ENCODE peak calls at places on chromosomes 11 and 22, in six cellular contexts. F is HL-60, Z is K562, P is HCT116, L is spleen, G is H1. U is an unnamed sample.

GRCh38 chr11:77113382-77114088 is 10.9 kb downstream of the OMP start:
- DNase-seq in F (peak), Z (peak), P (no peak), L (no peak), G (no peak), U (no peak)

GRCh38 chr11:112610494-112610893 is 349.8 kb upstream of the PLET1 start:
- DNase-seq in F (no peak), Z (no peak), P (no peak), L (no peak), G (no peak), U (no peak)

GRCh38 chr11:113376156-113376555 is 11.4 kb upstream of the ANKK1 start:
- DNase-seq in F (no peak), Z (no peak), P (no peak), L (no peak), G (no peak), U (no peak)

GRCh38 chr22:20781272-20781990 is 7.5 kb downstream of the SERPIND1 start:
- DNase-seq in F (peak), Z (peak), P (no peak), L (no peak), G (no peak), U (no peak)

GRCh38 chr11:92272651-92273050 is 48.0 kb downstream of the FAT3 start:
- DNase-seq in F (no peak), Z (no peak), P (no peak), L (no peak), G (no peak), U (no peak)

GRCh38 chr11:35035894-35036408 is 103.0 kb upstream of the CD44 start:
- DNase-seq in F (peak), Z (peak), P (no peak), L (no peak), G (no peak), U (no peak)

GRCh38 chr11:79198898-79199250 is 242.0 kb downstream of the TENM4 start:
- DNase-seq in F (no peak), Z (no peak), P (no peak), L (no peak), G (no peak), U (no peak)

GRCh38 chr11:4979021-4979420 is 15.6 kb upstream of the OR51L1 start:
- DNase-seq in F (no peak), Z (no peak), P (no peak), L (no peak), G (no peak), U (no peak)

GRCh38 chr11:877565-877964 is 33.0 kb downstream of the CHID1 start:
- DNase-seq in F (peak), Z (peak), P (peak), L (no peak), G (no peak), U (no peak)

GRCh38 chr22:47854680-47855079 is 1092.2 kb downstream of the TBC1D22A start:
- DNase-seq in F (no peak), Z (no peak), P (no peak), L (no peak), G (no peak), U (no peak)

GRCh38 chr11:134181707-134182106 is 42.1 kb downstream of the NCAPD3 start:
- DNase-seq in F (no peak), Z (no peak), P (no peak), L (no peak), G (no peak), U (no peak)
- TF ChIP-seq POLR2AphosphoS5 in F (no peak), Z (no peak), P (no peak), L (no peak), G (no peak), U (no peak)

GRCh38 chr11:115198301-115198700 is 305.9 kb downstream of the CADM1 start:
- DNase-seq in F (no peak), Z (no peak), P (no peak), L (no peak), G (no peak), U (no peak)
- H3K4me3 ChIP-seq in F (no peak), Z (no peak), P (no peak), L (no peak), G (no peak), U (no peak)

DNA sequence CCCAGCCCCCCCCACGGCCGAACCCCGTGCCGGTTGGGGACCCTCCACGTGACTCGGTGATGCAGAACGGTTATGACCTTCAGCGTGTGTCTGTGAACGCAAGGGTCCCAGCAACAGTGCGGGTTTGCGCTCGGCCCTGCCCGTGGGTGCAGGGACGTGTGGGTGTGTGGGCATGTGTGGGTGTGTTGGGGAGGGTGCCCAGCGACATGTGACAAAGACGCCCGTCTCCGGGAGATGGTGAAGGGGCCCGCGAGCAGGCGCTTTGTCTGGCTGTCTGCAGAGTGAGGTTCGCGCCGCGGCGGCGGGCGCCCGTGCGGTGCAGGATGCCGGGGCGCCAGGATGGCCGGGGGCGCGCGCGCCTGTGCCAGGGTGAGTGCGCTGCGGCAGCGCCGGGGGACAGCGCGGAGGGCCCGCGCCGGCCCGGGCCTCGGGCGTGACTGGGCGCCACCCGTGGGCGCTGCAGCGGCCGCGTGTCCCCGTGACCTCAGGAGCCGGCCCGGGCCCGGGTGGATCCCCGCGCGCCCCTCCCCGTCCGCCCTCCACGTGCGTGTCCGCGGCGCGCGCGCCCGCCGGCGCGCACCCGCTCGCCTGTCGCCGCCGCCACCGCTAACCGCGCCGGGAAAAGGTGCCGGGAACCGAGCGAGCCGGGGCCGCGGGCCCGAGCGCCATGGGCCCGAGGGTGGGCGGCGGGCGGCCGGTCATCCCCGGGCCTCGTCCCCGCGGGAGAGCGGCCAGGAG is at the start of gene LRFN4:
- DNase-seq in F (no peak), Z (peak), P (no peak), L (peak), G (no peak), U (no peak)
- TF ChIP-seq POLR2AphosphoS5 in F (no peak), Z (no peak), P (no peak), L (no peak), G (peak), U (no peak)

GRCh38 chr22:46061124-46061410 is 84.1 kb upstream of the WNT7B start:
- DNase-seq in F (no peak), Z (no peak), P (no peak), L (no peak), G (no peak), U (peak)

GRCh38 chr22:46062971-46063631 is 86.1 kb upstream of the WNT7B start:
- DNase-seq in F (no peak), Z (no peak), P (no peak), L (peak), G (no peak), U (peak)

GRCh38 chr22:46062232-46062615 is 85.3 kb upstream of the WNT7B start:
- DNase-seq in F (no peak), Z (no peak), P (no peak), L (no peak), G (no peak), U (no peak)

GRCh38 chr22:46060292-46061123 is 83.5 kb upstream of the WNT7B start:
- DNase-seq in F (no peak), Z (no peak), P (no peak), L (no peak), G (no peak), U (no peak)

DNA sequence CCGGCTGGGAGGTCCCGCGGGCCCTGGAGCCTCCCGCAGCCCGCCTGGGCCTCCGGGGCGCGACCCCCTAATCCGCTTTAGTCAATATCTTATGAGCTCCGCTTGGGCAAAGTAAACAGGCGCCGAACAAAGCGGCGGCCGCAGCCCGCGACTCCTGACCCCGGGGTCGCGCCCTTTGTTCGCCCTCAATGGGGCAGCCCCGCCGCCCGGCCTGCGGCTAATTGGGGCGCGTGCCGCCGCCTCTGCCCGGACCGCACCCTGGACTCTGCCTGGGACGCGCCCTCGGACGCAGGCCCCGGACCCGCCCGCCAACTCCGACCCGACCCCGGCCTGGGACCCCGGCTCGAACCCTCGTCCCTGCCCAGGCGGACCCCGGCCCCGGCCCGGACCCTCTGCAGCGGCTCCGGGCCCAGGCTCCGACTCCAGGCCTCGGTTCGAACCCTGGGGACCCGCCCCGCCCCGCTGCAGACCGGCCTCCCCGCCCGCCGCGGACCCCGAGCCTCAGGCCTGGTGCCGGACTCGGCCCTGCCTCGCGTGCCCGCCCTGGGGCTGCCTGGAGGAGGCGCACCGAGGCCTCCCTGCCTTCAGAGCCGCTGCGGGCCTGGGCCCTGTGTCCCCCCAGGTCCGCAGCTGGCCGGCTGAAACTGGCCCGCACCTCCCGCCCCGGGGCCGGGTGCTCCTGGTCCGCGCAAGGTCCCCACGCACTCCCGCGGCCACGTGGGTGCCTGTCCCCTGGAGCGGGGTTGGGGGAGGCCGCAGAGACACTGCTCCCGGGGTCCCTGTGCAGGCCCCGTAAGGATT is 84.7 kb upstream of the WNT7B start:
- DNase-seq in F (no peak), Z (no peak), P (no peak), L (peak), G (no peak), U (peak)
- H3K4me3 ChIP-seq in F (no peak), Z (no peak), P (no peak), L (no peak), G (peak), U (peak)

GRCh38 chr22:26515938-26516337 is 3.7 kb upstream of the TFIP11 start:
- DNase-seq in F (no peak), Z (no peak), P (no peak), L (no peak), G (no peak), U (no peak)

GRCh38 chr22:26508148-26508547 is 4.1 kb downstream of the TFIP11 start:
- DNase-seq in F (no peak), Z (no peak), P (no peak), L (no peak), G (no peak), U (no peak)

GRCh38 chr22:26513852-26514251 is 1.6 kb upstream of the TFIP11 start:
- DNase-seq in F (no peak), Z (no peak), P (no peak), L (no peak), G (no peak), U (no peak)

GRCh38 chr22:26514419-26515161 is 2.3 kb upstream of the TFIP11 start:
- DNase-seq in F (no peak), Z (no peak), P (no peak), L (no peak), G (no peak), U (no peak)

GRCh38 chr22:26512149-26512793 is at the start of gene TFIP11:
- DNase-seq in F (peak), Z (peak), P (peak), L (peak), G (peak), U (peak)
- TF ChIP-seq POLR2AphosphoS5 in F (peak), Z (peak), P (peak), L (peak), G (peak), U (peak)

DNA sequence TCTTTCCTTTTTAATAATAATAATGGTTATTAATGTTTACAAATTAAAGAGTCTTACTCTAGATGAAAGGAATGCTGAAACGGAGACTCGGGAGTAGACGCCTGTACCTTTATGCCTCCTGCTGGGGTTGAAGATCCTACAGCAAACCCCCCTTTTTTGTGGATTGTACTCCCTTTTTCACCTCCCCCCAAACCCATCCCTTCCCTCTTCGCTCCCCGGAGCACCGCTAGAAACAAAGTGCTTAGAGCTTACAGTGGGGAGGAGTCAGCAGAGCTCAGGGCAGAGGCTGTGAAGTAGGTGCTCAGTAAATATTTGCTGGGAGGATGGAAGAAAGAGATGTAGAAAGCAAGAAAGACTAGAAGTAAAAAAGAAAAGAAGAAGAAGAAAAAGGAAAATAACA is 169.7 kb downstream of the NXPE2 start:
- DNase-seq in F (no peak), Z (no peak), P (no peak), L (no peak), G (no peak), U (no peak)
- H3K4me3 ChIP-seq in F (no peak), Z (no peak), P (no peak), L (no peak), G (no peak), U (no peak)

GRCh38 chr22:42994917-42995562 is 19.9 kb downstream of the PACSIN2 start:
- DNase-seq in F (peak), Z (no peak), P (no peak), L (no peak), G (no peak), U (no peak)
- TF ChIP-seq POLR2AphosphoS5 in F (peak), Z (no peak), P (no peak), L (peak), G (no peak), U (no peak)

GRCh38 chr11:62689421-62690183 is at the start of gene LRRN4CL:
- DNase-seq in F (no peak), Z (no peak), P (no peak), L (no peak), G (no peak), U (peak)
- H3K4me3 ChIP-seq in F (no peak), Z (no peak), P (no peak), L (no peak), G (no peak), U (peak)